ENCODE peak calls at places on chromosome X, in eight cellular contexts. H, Q, A, I, E, J, Y and O are unnamed samples.

GRCh38 chrX:70476934-70477733 is 32.5 kb downstream of the DLG3 start:
- DNase-seq in H (no peak), Q (no peak), I (no peak), A (peak; percentile 71), J (no peak), Y (no peak), E (no peak), O (peak; percentile 83)

GRCh38 chrX:29858714-29859113 is 356.6 kb upstream of the MAGEB2 start:
- DNase-seq in J (no peak), H (no peak), I (no peak), Q (no peak), E (no peak), A (peak; percentile 26), Y (no peak), O (no peak)

GRCh38 chrX:136752796-136753195 is 27.9 kb downstream of the ARHGEF6 start:
- DNase-seq in H (no peak), I (no peak), E (no peak), A (no peak), J (no peak), Y (no peak), Q (no peak), O (no peak)

GRCh38 chrX:55522577-55523254 is 33.1 kb upstream of the USP51 start:
- DNase-seq in Y (no peak), H (no peak), J (no peak), A (no peak), I (no peak), Q (no peak), E (no peak), O (peak; percentile 45)

GRCh38 chrX:151970661-151971060 is 3.8 kb downstream of the GABRE start:
- DNase-seq in Q (no peak), I (no peak), J (no peak), A (peak; percentile 91), E (peak; percentile 77), Y (no peak), H (no peak), O (peak; percentile 80)

GRCh38 chrX:44945736-44946135 is 72.7 kb downstream of the KDM6A start:
- DNase-seq in E (no peak), J (no peak), Y (no peak), Q (no peak), A (peak; percentile 22), H (no peak), I (no peak), O (no peak)

GRCh38 chrX:154541896-154542722 is 4.5 kb downstream of the G6PD start:
- DNase-seq in A (peak; percentile 92), J (no peak), Y (no peak), H (no peak), E (peak; percentile 73), Q (no peak), I (no peak), O (peak; percentile 90)

GRCh38 chrX:41796050-41796449 is 72.1 kb downstream of the GPR82 start:
- DNase-seq in I (no peak), Y (no peak), J (no peak), A (no peak), E (no peak), H (no peak), Q (no peak), O (no peak)

GRCh38 chrX:15269618-15270521 is at the start of gene ASB9:
- DNase-seq in I (peak; percentile 5), A (peak; percentile 77), Y (no peak), H (peak; percentile 2), J (no peak), E (peak; percentile 67), Q (no peak), O (peak; percentile 84)

GRCh38 chrX:38799995-38800394 is 1.3 kb upstream of the MID1IP1 start:
- DNase-seq in Y (peak; percentile 14), J (no peak), E (no peak), Q (peak; percentile 9), H (peak; percentile 7), I (no peak), A (no peak), O (no peak)

GRCh38 chrX:31604629-31605221 is 532.9 kb upstream of the FTHL17 start:
- DNase-seq in A (no peak), J (no peak), Y (no peak), H (no peak), E (no peak), Q (no peak), I (no peak), O (no peak)

GRCh38 chrX:68978211-68978780 is 149.5 kb downstream of the EFNB1 start:
- DNase-seq in E (no peak), I (no peak), J (no peak), Y (no peak), A (no peak), H (no peak), Q (no peak), O (no peak)

GRCh38 chrX:10529344-10529743 is 91.0 kb downstream of the MID1 start:
- DNase-seq in A (peak; percentile 68), I (no peak), J (no peak), Y (no peak), E (no peak), Q (no peak), H (no peak), O (no peak)

GRCh38 chrX:53186363-53186762 is 38.6 kb downstream of the KDM5C start:
- DNase-seq in H (no peak), E (no peak), I (no peak), J (no peak), Q (no peak), A (peak; percentile 83), Y (no peak), O (no peak)

GRCh38 chrX:25001808-25002657 is 13.7 kb downstream of the ARX start:
- DNase-seq in J (no peak), E (no peak), I (no peak), A (no peak), Y (no peak), H (no peak), Q (no peak), O (no peak)

GRCh38 chrX:136847874-136848273 is 32.7 kb downstream of the RBMX start:
- DNase-seq in J (no peak), A (no peak), H (no peak), I (no peak), Y (no peak), E (no peak), Q (no peak), O (no peak)

GRCh38 chrX:7120578-7121219 is 26.8 kb upstream of the STS start:
- DNase-seq in E (no peak), H (no peak), A (peak; percentile 23), Y (no peak), Q (no peak), J (no peak), I (no peak), O (no peak)

GRCh38 chrX:103464774-103465117 is 54.5 kb downstream of the RAB40A start:
- DNase-seq in A (peak; percentile 77), H (peak; percentile 60), I (peak; percentile 32), Q (peak; percentile 30), E (peak; percentile 51), J (peak; percentile 25), Y (peak; percentile 74), O (no peak)

GRCh38 chrX:80576815-80577533 is 156.7 kb downstream of the TENT5D start:
- DNase-seq in Y (no peak), E (no peak), H (no peak), I (no peak), A (no peak), J (no peak), Q (no peak), O (peak; percentile 16)

GRCh38 chrX:46686003-46686645 is 72.8 kb downstream of the SLC9A7 start:
- DNase-seq in A (peak; percentile 62), Q (peak; percentile 0), I (peak; percentile 8), E (no peak), Y (peak; percentile 59), J (no peak), H (peak; percentile 3), O (no peak)

GRCh38 chrX:7941390-7942042 is 14.3 kb upstream of the PNPLA4 start:
- DNase-seq in Y (no peak), I (no peak), J (no peak), Q (no peak), E (no peak), H (no peak), A (peak; percentile 43), O (no peak)

GRCh38 chrX:46627044-46627443 is 53.5 kb downstream of the CHST7 start:
- DNase-seq in A (no peak), Q (no peak), Y (no peak), J (no peak), E (no peak), I (no peak), H (no peak), O (no peak)

GRCh38 chrX:44973420-44973932 is 100.5 kb downstream of the KDM6A start:
- DNase-seq in J (no peak), H (no peak), A (no peak), Y (no peak), Q (no peak), I (no peak), E (no peak), O (no peak)

GRCh38 chrX:154404625-154405192 is 4.3 kb downstream of the DNASE1L1 start:
- DNase-seq in A (no peak), Y (no peak), Q (no peak), E (no peak), H (no peak), J (no peak), I (no peak), O (peak; percentile 57)

GRCh38 chrX:23373129-23373804 is 38.6 kb downstream of the PTCHD1 start:
- DNase-seq in Q (no peak), J (no peak), Y (no peak), A (peak; percentile 34), I (no peak), H (no peak), E (no peak), O (no peak)

GRCh38 chrX:54358424-54359211 is 772 bp upstream of the WNK3 start:
- DNase-seq in I (peak; percentile 44), Q (peak; percentile 61), A (no peak), J (no peak), H (peak; percentile 30), E (peak; percentile 51), Y (peak; percentile 13), O (peak; percentile 84)

GRCh38 chrX:133911816-133912495 is 73.4 kb downstream of the GPC3 start:
- DNase-seq in Q (no peak), I (no peak), H (no peak), J (no peak), E (no peak), Y (no peak), A (no peak), O (no peak)

GRCh38 chrX:11543249-11543648 is 122.5 kb downstream of the ARHGAP6 start:
- DNase-seq in I (no peak), J (no peak), Y (no peak), A (no peak), Q (no peak), E (no peak), H (no peak), O (no peak)

GRCh38 chrX:39196192-39197102 is 395.2 kb downstream of the MID1IP1 start:
- DNase-seq in Q (no peak), Y (peak; percentile 55), I (peak; percentile 62), A (peak; percentile 24), H (no peak), E (no peak), J (no peak), O (no peak)

GRCh38 chrX:41350976-41351569 is 17.1 kb downstream of the DDX3X start:
- DNase-seq in I (no peak), Y (no peak), J (no peak), Q (no peak), A (peak; percentile 42), H (no peak), E (no peak), O (no peak)

GRCh38 chrX:51461053-51462050 is 35.0 kb downstream of the NUDT11 start:
- DNase-seq in Y (peak; percentile 13), H (no peak), I (peak; percentile 6), J (no peak), A (peak; percentile 27), Q (no peak), E (no peak), O (no peak)

GRCh38 chrX:34401411-34401810 is 255.7 kb downstream of the TMEM47 start:
- DNase-seq in J (no peak), Q (no peak), E (no peak), Y (no peak), I (no peak), A (no peak), H (no peak), O (no peak)

GRCh38 chrX:19129694-19130093 is 7.4 kb upstream of the ADGRG2 start:
- DNase-seq in A (no peak), H (no peak), Q (no peak), E (no peak), Y (no peak), I (no peak), J (no peak), O (no peak)

GRCh38 chrX:13650318-13650717 is 2.6 kb upstream of the TCEANC start:
- DNase-seq in J (no peak), E (no peak), A (no peak), I (no peak), Q (no peak), Y (no peak), H (no peak), O (no peak)